ENCODE peak calls at places on chromosome 22, in four cellular contexts. One of them, this sample, is unnamed. For H3K36me3 and H3K27me3, the result is how much of the 10 kb centered on the place peaks cover.

GRCh38 chr22:47039356-47039755 is 276.9 kb downstream of the TBC1D22A start:
- DNase-seq in mammary epithelial cell: no peak
- DNase-seq in adrenal gland: no peak
- DNase-seq in GM23338: no peak
- DNase-seq in this sample: no peak

GRCh38 chr22:22026157-22026831 is 43.7 kb upstream of the TOP3B start:
- DNase-seq in GM23338: no peak
- DNase-seq in mammary epithelial cell: no peak
- DNase-seq in adrenal gland: no peak
- DNase-seq in this sample: no peak

GRCh38 chr22:49958462-49958921 is 2.1 kb upstream of the PIM3 start:
- DNase-seq in adrenal gland: no peak
- DNase-seq in GM23338: no peak
- DNase-seq in mammary epithelial cell: no peak
- DNase-seq in this sample: no peak

GRCh38 chr22:38261478-38261803 is 11.4 kb downstream of the TMEM184B start:
- DNase-seq in mammary epithelial cell: no peak
- DNase-seq in GM23338: no peak
- DNase-seq in adrenal gland: no peak
- DNase-seq in this sample: no peak

GRCh38 chr22:38710866-38711265 is 5.1 kb downstream of the GTPBP1 start:
- DNase-seq in adrenal gland: no peak
- DNase-seq in mammary epithelial cell: no peak
- DNase-seq in GM23338: no peak
- DNase-seq in this sample: no peak

GRCh38 chr22:46105494-46106278 is 44.6 kb upstream of the PPARA start:
- DNase-seq in mammary epithelial cell: peak
- DNase-seq in adrenal gland: no peak
- DNase-seq in GM23338: no peak
- DNase-seq in this sample: no peak

GRCh38 chr22:40116496-40117200 is 61.1 kb upstream of the TNRC6B start:
- DNase-seq in mammary epithelial cell: no peak
- DNase-seq in GM23338: no peak
- DNase-seq in adrenal gland: no peak
- DNase-seq in this sample: no peak

GRCh38 chr22:33051960-33052839 is 6.0 kb downstream of the SYN3 start:
- DNase-seq in GM23338: peak
- DNase-seq in adrenal gland: no peak
- DNase-seq in mammary epithelial cell: no peak
- DNase-seq in this sample: no peak

GRCh38 chr22:31622980-31623379 is 39.0 kb downstream of the PISD start:
- DNase-seq in mammary epithelial cell: no peak
- DNase-seq in adrenal gland: no peak
- DNase-seq in GM23338: no peak
- DNase-seq in this sample: no peak

GRCh38 chr22:32590556-32590955 is 115.9 kb downstream of the FBXO7 start:
- DNase-seq in GM23338: no peak
- DNase-seq in adrenal gland: no peak
- DNase-seq in mammary epithelial cell: peak
- DNase-seq in this sample: no peak

GRCh38 chr22:38981005-38981658 is 1.0 kb upstream of the APOBEC3B start:
- DNase-seq in GM23338: peak
- DNase-seq in mammary epithelial cell: peak
- DNase-seq in adrenal gland: peak
- DNase-seq in this sample: peak

GRCh38 chr22:20131593-20131855 is at the start of gene ZDHHC8:
- DNase-seq in mammary epithelial cell: no peak
- DNase-seq in adrenal gland: no peak
- DNase-seq in GM23338: no peak
- DNase-seq in this sample: no peak

GRCh38 chr22:37566329-37566837 is 6.1 kb downstream of the CDC42EP1 start:
- DNase-seq in mammary epithelial cell: no peak
- DNase-seq in GM23338: no peak
- DNase-seq in adrenal gland: no peak
- DNase-seq in this sample: no peak

GRCh38 chr22:33605686-33606085 is 314.6 kb downstream of the LARGE1 start:
- DNase-seq in mammary epithelial cell: no peak
- DNase-seq in adrenal gland: peak
- DNase-seq in GM23338: no peak
- DNase-seq in this sample: no peak

GRCh38 chr22:33932997-33933396 is 12.7 kb upstream of the LARGE1 start:
- DNase-seq in mammary epithelial cell: peak
- DNase-seq in adrenal gland: no peak
- DNase-seq in GM23338: no peak
- DNase-seq in this sample: no peak

GRCh38 chr22:36337365-36338130 is 50.2 kb downstream of the MYH9 start:
- DNase-seq in GM23338: no peak
- DNase-seq in mammary epithelial cell: no peak
- DNase-seq in adrenal gland: no peak
- DNase-seq in this sample: no peak

GRCh38 chr22:36753120-36753802 is 22.7 kb downstream of the IFT27 start:
- DNase-seq in mammary epithelial cell: peak
- DNase-seq in GM23338: no peak
- DNase-seq in adrenal gland: peak
- DNase-seq in this sample: no peak

GRCh38 chr22:45468872-45469572 is 33.7 kb upstream of the FBLN1 start:
- DNase-seq in mammary epithelial cell: peak
- DNase-seq in GM23338: no peak
- DNase-seq in adrenal gland: no peak
- DNase-seq in this sample: peak

GRCh38 chr22:45880732-45881523 is 96.0 kb downstream of the WNT7B start:
- DNase-seq in GM23338: peak
- DNase-seq in adrenal gland: no peak
- DNase-seq in mammary epithelial cell: no peak
- DNase-seq in this sample: no peak

GRCh38 chr22:29780781-29781676 is 13.9 kb downstream of the UQCR10 start:
- DNase-seq in GM23338: no peak
- DNase-seq in adrenal gland: no peak
- DNase-seq in mammary epithelial cell: peak
- DNase-seq in this sample: peak

GRCh38 chr22:30485362-30485988 is 13.7 kb upstream of the SEC14L3 start:
- DNase-seq in mammary epithelial cell: peak
- DNase-seq in GM23338: peak
- DNase-seq in adrenal gland: peak
- DNase-seq in this sample: peak

GRCh38 chr22:30647536-30647935 is 12.0 kb downstream of the SLC35E4 start:
- DNase-seq in GM23338: no peak
- DNase-seq in mammary epithelial cell: no peak
- DNase-seq in adrenal gland: no peak
- DNase-seq in this sample: peak

GRCh38 chr22:33677536-33677935 is 242.7 kb downstream of the LARGE1 start:
- DNase-seq in adrenal gland: no peak
- DNase-seq in GM23338: no peak
- DNase-seq in mammary epithelial cell: no peak
- DNase-seq in this sample: peak

GRCh38 chr22:50191041-50191740 is 5.5 kb downstream of the TRABD start:
- DNase-seq in adrenal gland: peak
- DNase-seq in mammary epithelial cell: no peak
- DNase-seq in GM23338: no peak
- DNase-seq in this sample: no peak

GRCh38 chr22:29065468-29066190 is 4.0 kb upstream of the C22orf31 start:
- DNase-seq in adrenal gland: no peak
- DNase-seq in mammary epithelial cell: no peak
- DNase-seq in GM23338: no peak
- DNase-seq in this sample: no peak

GRCh38 chr22:31436132-31436531 is 36.7 kb downstream of the DRG1 start:
- DNase-seq in mammary epithelial cell: no peak
- DNase-seq in adrenal gland: no peak
- DNase-seq in GM23338: no peak
- DNase-seq in this sample: no peak

DNA sequence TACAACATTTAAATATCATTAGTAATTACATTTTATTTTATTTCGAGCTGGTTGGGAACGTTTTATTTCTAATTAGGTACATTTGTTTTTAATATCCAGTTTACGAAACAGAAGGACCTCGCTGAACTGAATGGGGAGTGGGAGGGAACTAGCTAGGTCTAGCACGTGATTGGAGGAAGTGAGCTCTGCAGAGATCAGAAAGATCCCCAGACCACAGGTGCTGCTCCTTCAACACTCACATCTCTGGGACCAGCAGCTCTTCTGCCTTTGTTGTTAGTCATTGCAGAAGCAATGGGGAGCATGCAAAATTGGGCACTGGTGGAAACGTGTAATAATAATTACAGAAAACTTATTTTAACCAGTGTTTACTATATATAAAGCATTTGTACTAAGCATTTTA is 472.1 kb downstream of the MN1 start:
- DNase-seq in mammary epithelial cell: no peak
- DNase-seq in adrenal gland: no peak
- DNase-seq in GM23338: peak
- DNase-seq in this sample: no peak
- H3K4me3 ChIP-seq in mammary epithelial cell: no peak
- H3K4me3 ChIP-seq in adrenal gland: no peak
- H3K4me3 ChIP-seq in GM23338: no peak
- H3K4me3 ChIP-seq in this sample: no peak

DNA sequence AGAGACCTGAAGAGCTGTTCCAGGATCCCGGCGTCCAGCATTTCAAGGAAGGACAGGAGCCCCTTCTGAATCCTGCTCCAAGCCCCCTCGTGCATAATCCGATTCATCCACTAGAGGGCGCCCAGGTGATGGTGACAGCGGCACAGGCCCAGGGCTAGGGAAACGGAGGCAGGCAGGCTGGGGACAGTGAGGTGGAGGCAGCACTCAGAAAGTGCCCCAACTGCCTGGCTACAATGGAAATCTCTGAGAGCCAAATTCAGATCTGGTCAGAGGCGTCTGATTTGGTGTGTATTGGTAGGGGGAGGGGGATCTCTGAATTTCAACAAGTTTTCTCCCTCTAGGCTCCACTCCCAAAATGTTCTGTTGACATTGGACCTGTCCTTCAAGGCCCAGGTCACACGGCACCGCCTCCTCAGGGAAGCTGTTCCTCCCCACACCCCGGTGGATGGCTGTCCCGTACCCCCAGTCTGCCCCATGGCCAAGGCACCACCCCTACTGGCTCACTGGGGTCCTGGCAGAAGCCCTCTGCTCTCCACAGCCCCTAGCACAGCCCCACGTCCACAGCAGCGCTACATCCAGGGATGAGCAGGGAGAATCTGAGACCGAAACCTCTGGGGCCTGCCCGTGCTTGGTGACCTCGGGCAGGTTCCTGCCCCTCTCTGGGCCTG is 142.9 kb downstream of the CRYBB2 start:
- DNase-seq in adrenal gland: peak
- DNase-seq in GM23338: peak
- DNase-seq in mammary epithelial cell: no peak
- DNase-seq in this sample: peak
- H3K36me3 ChIP-seq in adrenal gland: under half
- H3K36me3 ChIP-seq in GM23338: under half
- H3K36me3 ChIP-seq in mammary epithelial cell: under half
- H3K36me3 ChIP-seq in this sample: under half

DNA sequence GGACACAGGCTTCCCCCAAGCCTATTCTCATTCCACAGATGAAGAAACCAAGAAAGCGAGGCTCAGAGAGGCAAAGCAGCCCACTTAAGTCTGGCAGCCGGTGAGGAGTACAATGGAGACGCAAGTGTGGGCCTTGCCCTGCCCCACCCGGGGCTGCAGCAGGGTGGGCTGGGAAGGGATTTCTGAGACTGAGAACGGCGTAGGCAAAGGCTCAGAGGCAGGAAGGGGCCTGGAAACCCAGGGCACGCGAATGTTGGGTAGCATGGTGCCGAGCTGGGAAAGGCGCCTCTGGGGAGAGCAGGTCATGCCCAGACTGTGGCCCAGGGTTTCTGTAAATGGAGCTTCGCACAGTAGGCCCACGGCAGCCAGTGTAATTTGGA is 47.5 kb upstream of the SHISAL1 start:
- DNase-seq in adrenal gland: no peak
- DNase-seq in mammary epithelial cell: no peak
- DNase-seq in GM23338: no peak
- DNase-seq in this sample: no peak
- H3K27me3 ChIP-seq in adrenal gland: under half
- H3K27me3 ChIP-seq in mammary epithelial cell: under half
- H3K27me3 ChIP-seq in GM23338: under half
- H3K27me3 ChIP-seq in this sample: under half

DNA sequence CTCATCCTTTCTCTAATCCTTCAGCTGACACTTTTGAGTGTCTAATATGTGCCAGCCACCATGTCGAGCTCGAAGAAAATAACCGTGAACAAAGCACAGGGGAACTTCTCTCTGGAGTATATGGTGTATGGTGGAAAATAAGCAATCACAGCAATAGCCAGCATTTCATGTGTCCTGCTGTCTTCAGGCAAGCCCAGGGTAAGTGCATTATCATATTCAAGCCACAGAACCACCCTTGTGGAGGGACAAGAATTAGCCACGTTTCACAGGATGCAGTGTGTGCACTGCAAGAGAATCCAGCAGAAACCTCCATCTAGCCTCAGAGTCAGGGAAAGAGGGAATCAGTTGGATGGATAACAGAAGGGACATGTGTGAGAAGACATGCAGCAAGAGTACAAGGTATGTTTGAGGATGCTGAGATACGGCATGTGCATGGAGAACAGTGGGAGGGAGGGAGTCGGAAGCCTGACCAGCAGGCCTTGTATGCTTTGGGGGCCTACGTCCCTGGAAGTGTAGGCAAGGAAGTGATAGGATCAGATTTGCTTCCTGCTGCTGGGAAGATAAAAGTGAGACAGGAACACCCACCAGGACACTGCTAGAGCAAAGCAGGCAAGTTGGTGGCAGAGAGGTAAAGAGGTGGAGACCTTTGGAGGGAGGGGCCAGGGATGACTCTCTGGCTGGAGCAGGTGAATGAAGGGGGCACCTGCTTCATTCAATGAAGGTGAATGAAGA is 14.7 kb upstream of the GNAZ start:
- DNase-seq in mammary epithelial cell: no peak
- DNase-seq in GM23338: no peak
- DNase-seq in adrenal gland: no peak
- DNase-seq in this sample: no peak
- H3K4me3 ChIP-seq in mammary epithelial cell: no peak
- H3K4me3 ChIP-seq in GM23338: no peak
- H3K4me3 ChIP-seq in adrenal gland: no peak
- H3K4me3 ChIP-seq in this sample: no peak

GRCh38 chr22:41888638-41889200 is 26.2 kb downstream of the SHISA8 start:
- DNase-seq in GM23338: no peak
- DNase-seq in adrenal gland: no peak
- DNase-seq in mammary epithelial cell: no peak
- DNase-seq in this sample: no peak
- H3K36me3 ChIP-seq in GM23338: half or more
- H3K36me3 ChIP-seq in adrenal gland: half or more
- H3K36me3 ChIP-seq in mammary epithelial cell: under half
- H3K36me3 ChIP-seq in this sample: half or more

GRCh38 chr22:41995211-41995610 is 3.4 kb upstream of the WBP2NL start:
- DNase-seq in mammary epithelial cell: no peak
- DNase-seq in GM23338: no peak
- DNase-seq in adrenal gland: peak
- DNase-seq in this sample: no peak
- H3K27me3 ChIP-seq in mammary epithelial cell: under half
- H3K27me3 ChIP-seq in GM23338: under half
- H3K27me3 ChIP-seq in adrenal gland: under half
- H3K27me3 ChIP-seq in this sample: under half

This sample was measured in MG63.